ENCODE peak calls at places on chromosome 5, in four cellular contexts. E is HepG2, F is K562, J is H1. A is an unnamed sample.
A peak's percentile ranks its signal among the peaks of the same experiment; 100 is the strongest.

GRCh38 chr5:170333161-170333909 is 35.8 kb upstream of the LCP2 start:
- DNase-seq in E (no peak), F (no peak), J (no peak), A (no peak)

GRCh38 chr5:127650649-127651048 is 1.8 kb downstream of the CTXN3 start:
- DNase-seq in E (no peak), F (no peak), J (no peak), A (no peak)

GRCh38 chr5:102554728-102555127 is 55.9 kb upstream of the SLCO6A1 start:
- DNase-seq in E (peak; percentile 12), F (no peak), J (no peak), A (no peak)

GRCh38 chr5:51961154-51961562 is 577.9 kb downstream of the ISL1 start:
- DNase-seq in E (no peak), F (no peak), J (no peak), A (no peak)

GRCh38 chr5:158538506-158539074 is 561.1 kb downstream of the EBF1 start:
- DNase-seq in E (no peak), F (no peak), J (peak; percentile 5), A (no peak)

GRCh38 chr5:93607367-93608258 is 24.6 kb downstream of the NR2F1 start:
- DNase-seq in E (peak; percentile 44), F (no peak), J (no peak), A (peak; percentile 42)

GRCh38 chr5:142059304-142059940 is 46.6 kb upstream of the GNPDA1 start:
- DNase-seq in E (peak; percentile 20), F (no peak), J (no peak), A (peak; percentile 30)

GRCh38 chr5:171714286-171714685 is 71.3 kb upstream of the SMIM23 start:
- DNase-seq in E (no peak), F (no peak), J (no peak), A (no peak)

GRCh38 chr5:41871866-41872265 is 1.6 kb upstream of the OXCT1 start:
- DNase-seq in E (no peak), F (no peak), J (no peak), A (no peak)

GRCh38 chr5:172405708-172406107 is 48.6 kb downstream of the SH3PXD2B start:
- DNase-seq in E (no peak), F (no peak), J (no peak), A (no peak)

GRCh38 chr5:97986069-97986468 is 787.4 kb upstream of the RGMB start:
- DNase-seq in E (no peak), F (no peak), J (peak; percentile 7), A (no peak)

GRCh38 chr5:9545959-9546851 is at the start of gene SEMA5A:
- DNase-seq in E (no peak), F (peak; percentile 85), J (no peak), A (no peak)

GRCh38 chr5:176185133-176185733 is 53.0 kb upstream of the SIMC1 start:
- DNase-seq in E (no peak), F (peak; percentile 19), J (no peak), A (no peak)

GRCh38 chr5:175464414-175465233 is 13.7 kb upstream of the SFXN1 start:
- DNase-seq in E (peak; percentile 60), F (peak; percentile 59), J (no peak), A (peak; percentile 67)

GRCh38 chr5:56918054-56918453 is 8.7 kb downstream of the SETD9 start:
- DNase-seq in E (peak; percentile 55), F (no peak), J (no peak), A (no peak)
- TF ChIP-seq PHF8 in E (no peak), F (no peak), J (no peak), A (no peak)

DNA sequence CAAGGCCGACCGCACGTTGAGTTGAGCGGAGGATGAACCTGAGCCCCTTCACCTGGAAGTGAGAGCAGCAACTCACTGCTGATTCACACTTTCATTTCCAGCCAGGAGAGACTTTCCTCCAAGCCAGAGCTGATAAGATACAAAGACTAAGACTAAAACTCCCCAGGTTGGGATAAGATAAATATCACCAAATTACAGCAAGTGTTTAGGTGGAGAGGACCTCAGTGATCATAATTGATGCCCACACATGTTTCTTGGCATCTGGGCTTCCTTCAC is 6.4 kb upstream of the NKD2 start:
- DNase-seq in E (no peak), F (no peak), J (no peak), A (no peak)
- TF ChIP-seq PHF8 in E (no peak), F (no peak), J (no peak), A (no peak)

GRCh38 chr5:153562189-153562588 is 71.7 kb downstream of the GRIA1 start:
- DNase-seq in E (no peak), F (no peak), J (peak; percentile 29), A (no peak)
- TF ChIP-seq PHF8 in E (no peak), F (no peak), J (no peak), A (no peak)

DNA sequence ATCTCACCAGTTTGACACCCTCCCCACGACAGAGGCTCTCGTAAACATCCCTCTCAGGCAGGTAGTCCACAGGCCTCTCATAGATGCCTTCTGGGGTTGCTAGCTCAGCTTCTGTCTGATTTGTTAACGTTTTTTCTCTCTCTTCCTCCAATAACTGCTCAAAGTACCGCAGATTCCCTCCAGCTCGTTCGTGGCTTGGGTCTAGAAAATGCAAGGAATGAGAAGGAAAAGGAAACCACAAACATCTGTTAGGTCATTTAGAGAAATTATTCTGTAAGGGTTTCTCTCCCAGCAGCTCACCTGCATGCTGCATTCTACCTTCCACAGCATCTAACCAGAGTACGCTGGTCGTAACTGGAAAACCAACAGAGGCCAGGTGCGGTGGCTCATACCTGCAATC is 18.5 kb downstream of the P4HA2 start:
- DNase-seq in E (no peak), F (no peak), J (no peak), A (no peak)
- TF ChIP-seq PHF8 in E (no peak), F (no peak), J (no peak), A (no peak)

GRCh38 chr5:67066815-67067214 is 129.8 kb downstream of the CD180 start:
- DNase-seq in E (peak; percentile 70), F (no peak), J (no peak), A (no peak)
- TF ChIP-seq PHF8 in E (no peak), F (no peak), J (no peak), A (no peak)

DNA sequence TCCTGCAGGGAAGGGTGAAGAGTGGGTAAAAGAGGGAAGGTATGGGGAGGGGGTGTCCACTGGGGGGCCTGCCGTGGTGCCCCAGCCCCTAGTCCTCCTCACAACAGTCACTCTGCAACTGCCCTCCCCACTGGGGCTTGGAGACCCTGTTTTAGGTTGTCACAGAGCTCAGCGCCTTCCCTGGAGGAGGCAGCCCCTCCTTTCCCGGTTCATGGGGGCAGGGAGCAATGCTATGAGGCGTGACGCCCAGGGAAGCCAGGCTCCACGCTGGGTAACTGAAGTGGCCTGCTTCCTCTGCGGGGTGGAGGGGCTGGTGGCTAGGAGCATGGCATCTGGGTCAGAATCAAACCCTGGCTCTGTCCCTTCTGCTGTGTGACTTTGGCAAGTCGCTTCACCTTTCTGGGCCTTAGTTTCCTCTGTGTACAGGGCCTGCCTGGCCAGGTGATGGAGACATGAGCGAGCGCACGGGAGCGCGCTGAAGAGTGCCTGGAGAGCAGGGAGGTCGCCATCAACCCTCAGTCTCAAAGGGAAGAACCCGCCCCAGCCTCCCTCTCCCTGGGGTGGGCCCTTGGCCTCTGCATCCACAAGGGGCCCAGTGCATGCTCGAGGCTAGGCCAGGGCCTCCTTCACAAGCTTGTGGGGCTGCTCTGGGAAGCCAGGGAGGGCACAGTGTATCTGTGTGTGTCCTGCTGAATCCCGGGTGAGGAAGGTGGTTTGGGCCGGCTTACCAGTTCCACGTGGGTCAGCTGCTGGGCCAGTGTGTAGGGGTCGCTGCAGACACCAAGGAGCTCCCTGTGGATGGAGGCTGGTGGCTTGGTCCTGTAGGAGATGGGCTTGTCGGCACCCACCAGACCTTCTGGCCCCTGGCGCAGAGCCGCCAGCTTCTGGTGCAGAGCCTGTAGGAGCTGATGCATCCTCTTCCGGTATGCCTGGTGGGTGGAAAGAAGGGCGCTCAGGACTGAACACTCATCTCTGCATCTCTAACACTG is 56.4 kb upstream of the RNF130 start:
- DNase-seq in E (no peak), F (no peak), J (no peak), A (no peak)
- TF ChIP-seq PHF8 in E (no peak), F (no peak), J (no peak), A (no peak)

GRCh38 chr5:160167623-160168165 is 48.4 kb upstream of the PWWP2A start:
- DNase-seq in E (peak; percentile 61), F (peak; percentile 4), J (no peak), A (no peak)

GRCh38 chr5:160162910-160163309 is 43.7 kb upstream of the PWWP2A start:
- DNase-seq in E (no peak), F (no peak), J (no peak), A (no peak)

GRCh38 chr5:160166973-160167622 is 47.8 kb upstream of the PWWP2A start:
- DNase-seq in E (no peak), F (peak; percentile 1), J (no peak), A (no peak)

GRCh38 chr5:160166069-160166972 is 47.1 kb upstream of the PWWP2A start:
- DNase-seq in E (no peak), F (no peak), J (no peak), A (no peak)

GRCh38 chr5:160165137-160166068 is 46.2 kb upstream of the PWWP2A start:
- DNase-seq in E (peak; percentile 82), F (peak; percentile 10), J (no peak), A (peak; percentile 95)
- TF ChIP-seq PHF8 in E (no peak), F (no peak), J (no peak), A (no peak)

GRCh38 chr5:106964102-106964501 is 706.6 kb downstream of the EFNA5 start:
- DNase-seq in E (no peak), F (no peak), J (no peak), A (peak; percentile 43)
- TF ChIP-seq PHF8 in E (no peak), F (no peak), J (no peak), A (no peak)

A was measured in A549.